ENCODE peak calls at places on chromosome 7, in six cellular contexts. N is lower lobe of right lung; O is activated CD4-positive, alpha-beta T cell treated with anti-CD3 and anti-CD28 coated beads, Interleukin-2, amount 50 U/mL, for 48 hours; G is substantia nigra; Q is stimulated activated CD4-positive, alpha-beta T cell treated with anti-CD3 and anti-CD28 coated beads, TNF-alpha, amount 100 ng/mL, for 24 hours; B is cerebellar cortex. W is an unnamed sample.

GRCh38 chr7:155258233-155258575 is 39.5 kb upstream of the INSIG1 start:
- DNase-seq in N (no peak), O (no peak), G (no peak), Q (no peak), B (peak), W (no peak)

GRCh38 chr7:41472427-41473125 is 230.3 kb downstream of the INHBA start:
- DNase-seq in N (no peak), O (no peak), G (no peak), Q (no peak), B (no peak), W (no peak)

GRCh38 chr7:99791667-99792356 is 7.8 kb upstream of the CYP3A4 start:
- DNase-seq in N (no peak), O (no peak), G (no peak), Q (no peak), B (no peak), W (no peak)

GRCh38 chr7:17185690-17186070 is 112.8 kb upstream of the AHR start:
- DNase-seq in N (no peak), O (no peak), G (no peak), Q (no peak), B (no peak), W (no peak)

GRCh38 chr7:30870821-30871518 is 40.7 kb upstream of the AQP1 start:
- DNase-seq in N (no peak), O (no peak), G (no peak), Q (no peak), B (no peak), W (no peak)

GRCh38 chr7:29369909-29370488 is 175.4 kb downstream of the CHN2 start:
- DNase-seq in N (no peak), O (no peak), G (no peak), Q (no peak), B (no peak), W (no peak)

GRCh38 chr7:4815121-4815520 is 39.7 kb downstream of the AP5Z1 start:
- DNase-seq in N (peak), O (no peak), G (no peak), Q (no peak), B (no peak), W (no peak)

GRCh38 chr7:72805526-72806494 is 22.2 kb downstream of the TYW1B start:
- DNase-seq in N (no peak), O (no peak), G (no peak), Q (no peak), B (no peak), W (no peak)

GRCh38 chr7:78634073-78634472 is 819.4 kb downstream of the MAGI2 start:
- DNase-seq in N (no peak), O (no peak), G (no peak), Q (no peak), B (no peak), W (no peak)

GRCh38 chr7:23672033-23672432 is 8.0 kb upstream of the FAM221A start:
- DNase-seq in N (no peak), O (no peak), G (no peak), Q (no peak), B (no peak), W (no peak)

GRCh38 chr7:68679456-68680234 is 918.6 kb upstream of the AUTS2 start:
- DNase-seq in N (no peak), O (no peak), G (peak), Q (no peak), B (peak), W (no peak)

GRCh38 chr7:36296284-36296683 is 93.4 kb upstream of the ANLN start:
- DNase-seq in N (no peak), O (no peak), G (no peak), Q (no peak), B (no peak), W (no peak)

GRCh38 chr7:43646603-43647313 is 63.9 kb downstream of the STK17A start:
- DNase-seq in N (no peak), O (no peak), G (peak), Q (no peak), B (peak), W (no peak)

GRCh38 chr7:105742787-105743186 is 133.6 kb downstream of the ATXN7L1 start:
- DNase-seq in N (no peak), O (no peak), G (no peak), Q (no peak), B (no peak), W (no peak)

GRCh38 chr7:152857272-152857671 is 97.7 kb downstream of the ACTR3B start:
- DNase-seq in N (no peak), O (no peak), G (no peak), Q (no peak), B (no peak), W (no peak)

W was measured in stimulated activated effector memory CD8-positive, alpha-beta T cell treated with anti-CD3 and anti-CD28 coated beads, Interleukin-12 subunit alpha, Interleukin-12 subunit beta, amount 100 ng/mL, for 72 hours.